ENCODE peak calls at places on chromosomes 3 and 15, in five cellular contexts. One of them, this sample, is unnamed.

GRCh38 chr3:196440041-196440537 is 7.9 kb upstream of the UBXN7 start:
- DNase-seq in GM12878: peak
- DNase-seq in H1: no peak
- DNase-seq in K562: no peak
- DNase-seq in GM12891: no peak
- DNase-seq in this sample: no peak

GRCh38 chr15:81516461-81516860 is 142.4 kb upstream of the TMC3 start:
- DNase-seq in GM12878: no peak
- DNase-seq in H1: no peak
- DNase-seq in K562: no peak
- DNase-seq in GM12891: no peak
- DNase-seq in this sample: no peak

GRCh38 chr3:99648091-99648490 is 9.7 kb downstream of the COL8A1 start:
- DNase-seq in GM12878: no peak
- DNase-seq in H1: no peak
- DNase-seq in GM12891: no peak
- DNase-seq in K562: no peak
- DNase-seq in this sample: no peak

GRCh38 chr15:52657338-52657737 is 21.9 kb downstream of the ATOSA start:
- DNase-seq in GM12891: no peak
- DNase-seq in GM12878: no peak
- DNase-seq in H1: no peak
- DNase-seq in K562: no peak
- DNase-seq in this sample: no peak

GRCh38 chr3:185842241-185842640 is 17.4 kb upstream of the IGF2BP2 start:
- DNase-seq in GM12891: no peak
- DNase-seq in K562: no peak
- DNase-seq in GM12878: no peak
- DNase-seq in H1: no peak
- DNase-seq in this sample: no peak

GRCh38 chr3:172156309-172156998 is 117.1 kb downstream of the FNDC3B start:
- DNase-seq in K562: no peak
- DNase-seq in H1: no peak
- DNase-seq in GM12878: no peak
- DNase-seq in GM12891: no peak
- DNase-seq in this sample: no peak

GRCh38 chr3:146501752-146502151 is 32.4 kb upstream of the PLSCR2 start:
- DNase-seq in GM12878: no peak
- DNase-seq in GM12891: peak
- DNase-seq in H1: no peak
- DNase-seq in K562: no peak
- DNase-seq in this sample: no peak

GRCh38 chr15:41961014-41961518 is 11.3 kb downstream of the EHD4 start:
- DNase-seq in H1: no peak
- DNase-seq in K562: no peak
- DNase-seq in GM12891: no peak
- DNase-seq in GM12878: no peak
- DNase-seq in this sample: no peak

GRCh38 chr15:23372284-23372683 is 17.7 kb downstream of the GOLGA8S start:
- DNase-seq in GM12878: no peak
- DNase-seq in H1: no peak
- DNase-seq in GM12891: no peak
- DNase-seq in K562: no peak
- DNase-seq in this sample: no peak

GRCh38 chr15:100093211-100094126 is 248.3 kb downstream of the ADAMTS17 start:
- DNase-seq in K562: no peak
- DNase-seq in GM12891: no peak
- DNase-seq in GM12878: no peak
- DNase-seq in H1: no peak
- DNase-seq in this sample: no peak

GRCh38 chr3:121481116-121481895 is 64.5 kb downstream of the POLQ start:
- DNase-seq in GM12891: no peak
- DNase-seq in GM12878: no peak
- DNase-seq in K562: no peak
- DNase-seq in H1: no peak
- DNase-seq in this sample: no peak

GRCh38 chr15:47484119-47484518 is 233.2 kb upstream of the SEMA6D start:
- DNase-seq in H1: no peak
- DNase-seq in GM12878: no peak
- DNase-seq in K562: no peak
- DNase-seq in GM12891: no peak
- DNase-seq in this sample: no peak

GRCh38 chr3:50518441-50518840 is 15.0 kb upstream of the CACNA2D2 start:
- DNase-seq in K562: no peak
- DNase-seq in H1: no peak
- DNase-seq in GM12878: no peak
- DNase-seq in GM12891: no peak
- DNase-seq in this sample: no peak

GRCh38 chr3:50512131-50512530 is 8.7 kb upstream of the CACNA2D2 start:
- DNase-seq in GM12891: no peak
- DNase-seq in GM12878: no peak
- DNase-seq in K562: no peak
- DNase-seq in H1: no peak
- DNase-seq in this sample: no peak

GRCh38 chr3:50517721-50518206 is 14.3 kb upstream of the CACNA2D2 start:
- DNase-seq in GM12891: no peak
- DNase-seq in K562: no peak
- DNase-seq in H1: no peak
- DNase-seq in GM12878: no peak
- DNase-seq in this sample: no peak

GRCh38 chr3:50516048-50516871 is 12.8 kb upstream of the CACNA2D2 start:
- DNase-seq in H1: peak
- DNase-seq in GM12891: no peak
- DNase-seq in GM12878: no peak
- DNase-seq in K562: peak
- DNase-seq in this sample: no peak

GRCh38 chr3:50515565-50516047 is 12.2 kb upstream of the CACNA2D2 start:
- DNase-seq in K562: peak
- DNase-seq in H1: peak
- DNase-seq in GM12878: no peak
- DNase-seq in GM12891: no peak
- DNase-seq in this sample: no peak
- TF ChIP-seq POLR2AphosphoS5 in K562: no peak
- TF ChIP-seq POLR2AphosphoS5 in H1: no peak
- TF ChIP-seq POLR2AphosphoS5 in GM12878: no peak
- TF ChIP-seq POLR2AphosphoS5 in GM12891: no peak
- TF ChIP-seq POLR2AphosphoS5 in this sample: no peak

GRCh38 chr15:45030743-45031142 is 7.7 kb downstream of the SORD start:
- DNase-seq in GM12878: no peak
- DNase-seq in H1: no peak
- DNase-seq in K562: no peak
- DNase-seq in GM12891: no peak
- DNase-seq in this sample: no peak
- TF ChIP-seq TAF1 in GM12878: no peak
- TF ChIP-seq TAF1 in H1: no peak
- TF ChIP-seq TAF1 in K562: no peak
- TF ChIP-seq TAF1 in GM12891: no peak
- TF ChIP-seq TAF1 in this sample: no peak

GRCh38 chr3:29614954-29615353 is 334.1 kb downstream of the RBMS3 start:
- DNase-seq in GM12878: no peak
- DNase-seq in H1: no peak
- DNase-seq in GM12891: no peak
- DNase-seq in K562: no peak
- DNase-seq in this sample: no peak

GRCh38 chr3:29609007-29609805 is 328.3 kb downstream of the RBMS3 start:
- DNase-seq in GM12878: no peak
- DNase-seq in H1: no peak
- DNase-seq in K562: no peak
- DNase-seq in GM12891: no peak
- DNase-seq in this sample: no peak

GRCh38 chr3:29611252-29611651 is 330.4 kb downstream of the RBMS3 start:
- DNase-seq in K562: no peak
- DNase-seq in GM12891: no peak
- DNase-seq in GM12878: no peak
- DNase-seq in H1: no peak
- DNase-seq in this sample: no peak

GRCh38 chr3:29610781-29611180 is 329.9 kb downstream of the RBMS3 start:
- DNase-seq in GM12891: no peak
- DNase-seq in GM12878: no peak
- DNase-seq in K562: no peak
- DNase-seq in H1: no peak
- DNase-seq in this sample: no peak

GRCh38 chr3:29612536-29612935 is 331.7 kb downstream of the RBMS3 start:
- DNase-seq in H1: no peak
- DNase-seq in GM12891: no peak
- DNase-seq in GM12878: no peak
- DNase-seq in K562: no peak
- DNase-seq in this sample: no peak
- TF ChIP-seq POLR2A in H1: no peak
- TF ChIP-seq POLR2A in GM12891: no peak
- TF ChIP-seq POLR2A in GM12878: no peak
- TF ChIP-seq POLR2A in K562: no peak
- TF ChIP-seq POLR2A in this sample: no peak

DNA sequence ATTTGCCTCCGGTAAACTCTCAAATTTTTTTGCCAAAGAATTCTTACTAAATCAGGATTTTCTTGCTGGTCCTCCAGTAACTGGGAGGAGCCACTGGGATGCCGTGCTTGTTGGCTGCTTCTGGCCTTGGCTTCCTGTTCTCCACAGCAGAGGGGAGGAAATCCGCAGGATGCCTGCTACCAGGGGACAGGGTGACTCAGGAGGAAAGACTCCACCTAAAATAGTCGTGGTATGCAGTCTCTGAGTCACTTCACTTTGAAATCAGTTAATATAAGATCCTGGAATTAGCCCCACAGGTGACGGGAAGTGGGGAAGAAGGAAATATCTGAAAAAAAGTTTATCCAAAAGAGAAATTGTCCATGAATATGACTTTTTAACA is 6.5 kb upstream of the TM4SF18 start:
- DNase-seq in GM12891: no peak
- DNase-seq in H1: no peak
- DNase-seq in K562: no peak
- DNase-seq in GM12878: no peak
- DNase-seq in this sample: no peak
- TF ChIP-seq POLR2AphosphoS5 in GM12891: no peak
- TF ChIP-seq POLR2AphosphoS5 in H1: no peak
- TF ChIP-seq POLR2AphosphoS5 in K562: no peak
- TF ChIP-seq POLR2AphosphoS5 in GM12878: no peak
- TF ChIP-seq POLR2AphosphoS5 in this sample: no peak